ENCODE peak calls at places on chromosomes 6 and 20, in seven cellular contexts. X is foreskin fibroblast, K is activated B cell treated with CpG ODN at 0.5 μM for 24 hours, I is fibroblast of pulmonary artery, Y is choroid plexus epithelial cell, O is pancreas, L is Calu3. Q is an unnamed sample.

GRCh38 chr20:49697071-49697470 is 16.6 kb downstream of the B4GALT5 start:
- DNase-seq in X (no peak), K (no peak), I (no peak), Y (no peak), O (peak), L (peak), Q (no peak)

GRCh38 chr20:23782366-23782983 is 31.7 kb upstream of the CST1 start:
- DNase-seq in X (peak), K (no peak), I (peak), Y (peak), O (no peak), L (peak), Q (no peak)

GRCh38 chr6:159306134-159306537 is 136.9 kb downstream of the FNDC1 start:
- DNase-seq in X (no peak), K (no peak), I (no peak), Y (no peak), O (no peak), L (no peak), Q (no peak)

GRCh38 chr20:58584881-58585752 is 66.0 kb upstream of the STX16 start:
- DNase-seq in X (peak), K (no peak), I (peak), Y (peak), O (no peak), L (no peak), Q (no peak)

GRCh38 chr6:7100072-7100750 is 7.5 kb upstream of the RREB1 start:
- DNase-seq in X (no peak), K (no peak), I (no peak), Y (no peak), O (no peak), L (no peak), Q (no peak)

GRCh38 chr20:15951711-15952110 is 621.5 kb downstream of the KIF16B start:
- DNase-seq in X (no peak), K (no peak), I (no peak), Y (peak), O (no peak), L (no peak), Q (no peak)

GRCh38 chr6:150269857-150270223 is 99.0 kb upstream of the IYD start:
- DNase-seq in X (peak), K (no peak), I (peak), Y (no peak), O (no peak), L (peak), Q (no peak)

GRCh38 chr6:22129751-22130150 is 167.1 kb downstream of the PRL start:
- DNase-seq in X (no peak), K (no peak), I (no peak), Y (no peak), O (no peak), L (no peak), Q (no peak)

GRCh38 chr20:15362849-15363248 is 1025.4 kb upstream of the FLRT3 start:
- DNase-seq in X (no peak), K (no peak), I (no peak), Y (no peak), O (no peak), L (no peak), Q (no peak)

GRCh38 chr6:107125771-107126170 is 10.5 kb upstream of the BEND3 start:
- DNase-seq in X (no peak), K (no peak), I (no peak), Y (no peak), O (no peak), L (no peak), Q (no peak)

GRCh38 chr6:53773044-53773696 is 21.6 kb upstream of the LRRC1 start:
- DNase-seq in X (no peak), K (no peak), I (no peak), Y (no peak), O (no peak), L (no peak), Q (no peak)

GRCh38 chr6:168330403-168330802 is 10.8 kb upstream of the DACT2 start:
- DNase-seq in X (no peak), K (no peak), I (no peak), Y (no peak), O (no peak), L (no peak), Q (no peak)

GRCh38 chr20:43186312-43186711 is 3.4 kb downstream of the PTPRT start:
- DNase-seq in X (no peak), K (no peak), I (no peak), Y (no peak), O (no peak), L (no peak), Q (no peak)

GRCh38 chr20:24775966-24776365 is 173.1 kb upstream of the CST7 start:
- DNase-seq in X (no peak), K (no peak), I (no peak), Y (no peak), O (no peak), L (no peak), Q (no peak)

GRCh38 chr6:127121637-127121960 is 3.1 kb downstream of the RSPO3 start:
- DNase-seq in X (no peak), K (no peak), I (no peak), Y (no peak), O (no peak), L (no peak), Q (no peak)

GRCh38 chr6:142892254-142893021 is 52.5 kb downstream of the HIVEP2 start:
- DNase-seq in X (no peak), K (no peak), I (no peak), Y (no peak), O (no peak), L (no peak), Q (no peak)

GRCh38 chr20:62176866-62177265 is 6.0 kb upstream of the MTG2 start:
- DNase-seq in X (no peak), K (no peak), I (no peak), Y (no peak), O (no peak), L (no peak), Q (no peak)

GRCh38 chr6:3843379-3844096 is 5.6 kb upstream of the FAM50B start:
- DNase-seq in X (peak), K (no peak), I (no peak), Y (no peak), O (no peak), L (no peak), Q (no peak)

GRCh38 chr6:163132050-163132750 is 282.3 kb upstream of the QKI start:
- DNase-seq in X (peak), K (no peak), I (no peak), Y (peak), O (no peak), L (no peak), Q (no peak)

GRCh38 chr6:100335999-100336398 is 128.7 kb downstream of the SIM1 start:
- DNase-seq in X (peak), K (no peak), I (no peak), Y (no peak), O (no peak), L (no peak), Q (no peak)

GRCh38 chr6:32854376-32855178 is 585 bp downstream of the PSMB9 start:
- DNase-seq in X (peak), K (no peak), I (peak), Y (peak), O (peak), L (peak), Q (no peak)

GRCh38 chr6:140002406-140003022 is 628.1 kb upstream of the CITED2 start:
- DNase-seq in X (peak), K (no peak), I (no peak), Y (no peak), O (no peak), L (no peak), Q (no peak)

GRCh38 chr20:50866036-50866685 is 65.1 kb downstream of the ADNP start:
- DNase-seq in X (no peak), K (no peak), I (no peak), Y (no peak), O (no peak), L (no peak), Q (no peak)

GRCh38 chr20:1283522-1284210 is 17.6 kb downstream of the SNPH start:
- DNase-seq in X (no peak), K (no peak), I (no peak), Y (no peak), O (no peak), L (no peak), Q (no peak)

GRCh38 chr20:45098096-45098773 is 2.7 kb downstream of the KCNS1 start:
- DNase-seq in X (peak), K (no peak), I (peak), Y (peak), O (peak), L (no peak), Q (no peak)

GRCh38 chr6:98944598-98945011 is 3.1 kb downstream of the FBXL4 start:
- DNase-seq in X (peak), K (no peak), I (peak), Y (peak), O (no peak), L (no peak), Q (no peak)

GRCh38 chr6:104788400-104788799 is 71.3 kb downstream of the HACE1 start:
- DNase-seq in X (no peak), K (no peak), I (no peak), Y (no peak), O (no peak), L (no peak), Q (no peak)

GRCh38 chr20:5177071-5177470 is 50.3 kb downstream of the CDS2 start:
- DNase-seq in X (no peak), K (no peak), I (no peak), Y (no peak), O (no peak), L (no peak), Q (no peak)

GRCh38 chr6:133411757-133412156 is 170.6 kb downstream of the EYA4 start:
- DNase-seq in X (no peak), K (no peak), I (no peak), Y (no peak), O (no peak), L (no peak), Q (no peak)

GRCh38 chr6:46053034-46053933 is 37.6 kb upstream of the CLIC5 start:
- DNase-seq in X (no peak), K (no peak), I (peak), Y (peak), O (no peak), L (no peak), Q (no peak)

GRCh38 chr6:38720295-38720694 is 5.2 kb downstream of the DNAH8 start:
- DNase-seq in X (peak), K (no peak), I (peak), Y (peak), O (no peak), L (peak), Q (no peak)
- TF ChIP-seq CTCF in X (no peak), K (no peak), I (peak), Y (peak), O (no peak), L (no peak), Q (no peak)

GRCh38 chr6:67898875-67899274 is 736.2 kb upstream of the ADGRB3 start:
- DNase-seq in X (no peak), K (no peak), I (no peak), Y (no peak), O (no peak), L (no peak), Q (no peak)
- TF ChIP-seq CTCF in X (no peak), K (no peak), I (no peak), Y (no peak), O (no peak), L (no peak), Q (no peak)

GRCh38 chr6:39301606-39302005 is 12.6 kb downstream of the KCNK17 start:
- DNase-seq in X (no peak), K (no peak), I (peak), Y (peak), O (no peak), L (no peak), Q (no peak)

GRCh38 chr6:39304951-39305350 is 9.3 kb downstream of the KCNK17 start:
- DNase-seq in X (no peak), K (no peak), I (no peak), Y (no peak), O (no peak), L (no peak), Q (no peak)

GRCh38 chr6:39302011-39302410 is 12.2 kb downstream of the KCNK17 start:
- DNase-seq in X (no peak), K (no peak), I (no peak), Y (no peak), O (no peak), L (no peak), Q (no peak)

GRCh38 chr6:39302669-39303424 is 11.4 kb downstream of the KCNK17 start:
- DNase-seq in X (peak), K (peak), I (peak), Y (peak), O (peak), L (peak), Q (peak)

GRCh38 chr6:39303425-39304153 is 10.6 kb downstream of the KCNK17 start:
- DNase-seq in X (no peak), K (no peak), I (no peak), Y (no peak), O (no peak), L (no peak), Q (no peak)
- TF ChIP-seq CTCF in X (no peak), K (no peak), I (no peak), Y (no peak), O (no peak), L (no peak), Q (peak)

GRCh38 chr6:41366150-41366549 is 30.7 kb downstream of the NCR2 start:
- DNase-seq in X (no peak), K (no peak), I (no peak), Y (no peak), O (no peak), L (no peak), Q (no peak)

GRCh38 chr6:41370488-41371111 is 35.2 kb downstream of the NCR2 start:
- DNase-seq in X (no peak), K (no peak), I (no peak), Y (no peak), O (no peak), L (no peak), Q (no peak)

GRCh38 chr6:41367061-41367460 is 31.7 kb downstream of the NCR2 start:
- DNase-seq in X (no peak), K (no peak), I (no peak), Y (no peak), O (no peak), L (no peak), Q (no peak)

GRCh38 chr6:41371461-41371991 is 36.1 kb downstream of the NCR2 start:
- DNase-seq in X (peak), K (peak), I (peak), Y (peak), O (no peak), L (peak), Q (no peak)

GRCh38 chr6:41367700-41368099 is 32.3 kb downstream of the NCR2 start:
- DNase-seq in X (peak), K (no peak), I (peak), Y (peak), O (no peak), L (peak), Q (no peak)
- TF ChIP-seq CTCF in X (peak), K (no peak), I (peak), Y (peak), O (peak), L (peak), Q (no peak)

GRCh38 chr6:41358503-41358902 is 23.1 kb downstream of the NCR2 start:
- DNase-seq in X (no peak), K (no peak), I (no peak), Y (no peak), O (no peak), L (no peak), Q (no peak)

GRCh38 chr6:41352907-41353306 is 17.5 kb downstream of the NCR2 start:
- DNase-seq in X (no peak), K (no peak), I (no peak), Y (no peak), O (no peak), L (no peak), Q (no peak)

GRCh38 chr6:41356838-41357237 is 21.4 kb downstream of the NCR2 start:
- DNase-seq in X (no peak), K (no peak), I (no peak), Y (no peak), O (no peak), L (no peak), Q (no peak)

GRCh38 chr6:41353333-41353732 is 17.9 kb downstream of the NCR2 start:
- DNase-seq in X (no peak), K (peak), I (no peak), Y (no peak), O (no peak), L (no peak), Q (no peak)

DNA sequence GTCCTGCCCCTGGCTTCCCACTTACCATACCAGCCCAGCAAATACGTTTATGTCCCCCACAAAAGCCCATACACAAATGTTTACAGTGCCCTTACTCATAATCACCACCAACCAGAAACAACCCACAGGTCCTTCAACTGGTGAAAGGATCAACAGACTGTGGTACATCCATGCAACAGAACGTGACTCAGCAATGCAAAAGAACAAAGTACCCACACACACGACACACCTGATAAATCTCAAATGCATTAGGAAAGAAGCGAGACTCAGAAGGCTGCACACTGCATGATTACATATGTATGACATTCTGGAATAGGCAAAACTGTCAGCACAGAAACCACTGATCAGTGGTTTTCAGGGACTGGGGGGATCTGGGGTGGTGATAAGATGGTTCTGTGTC is 20.5 kb downstream of the NCR2 start:
- DNase-seq in X (no peak), K (no peak), I (no peak), Y (no peak), O (no peak), L (no peak), Q (no peak)
- TF ChIP-seq CTCF in X (no peak), K (no peak), I (no peak), Y (no peak), O (no peak), L (no peak), Q (no peak)

GRCh38 chr6:5278047-5278446 is 16.7 kb downstream of the FARS2 start:
- DNase-seq in X (no peak), K (no peak), I (no peak), Y (no peak), O (no peak), L (no peak), Q (no peak)

GRCh38 chr6:5276596-5276995 is 15.3 kb downstream of the FARS2 start:
- DNase-seq in X (no peak), K (no peak), I (no peak), Y (no peak), O (no peak), L (no peak), Q (no peak)

GRCh38 chr6:5274231-5274630 is 12.9 kb downstream of the FARS2 start:
- DNase-seq in X (no peak), K (no peak), I (no peak), Y (peak), O (no peak), L (no peak), Q (no peak)

GRCh38 chr6:5277589-5277988 is 16.3 kb downstream of the FARS2 start:
- DNase-seq in X (no peak), K (no peak), I (no peak), Y (no peak), O (no peak), L (no peak), Q (no peak)

GRCh38 chr6:5275497-5275896 is 14.2 kb downstream of the FARS2 start:
- DNase-seq in X (no peak), K (no peak), I (peak), Y (peak), O (no peak), L (no peak), Q (no peak)
- TF ChIP-seq CTCF in X (no peak), K (no peak), I (no peak), Y (no peak), O (no peak), L (no peak), Q (no peak)

GRCh38 chr6:89243331-89243629 is 26.1 kb upstream of the GABRR1 start:
- DNase-seq in X (peak), K (no peak), I (no peak), Y (no peak), O (no peak), L (no peak), Q (no peak)

GRCh38 chr6:89242574-89243330 is 25.6 kb upstream of the GABRR1 start:
- DNase-seq in X (peak), K (no peak), I (peak), Y (peak), O (no peak), L (peak), Q (no peak)

GRCh38 chr6:89244237-89244985 is 27.3 kb upstream of the GABRR1 start:
- DNase-seq in X (no peak), K (no peak), I (no peak), Y (no peak), O (no peak), L (no peak), Q (no peak)

GRCh38 chr6:89237158-89237557 is 20.0 kb upstream of the GABRR1 start:
- DNase-seq in X (no peak), K (no peak), I (no peak), Y (no peak), O (no peak), L (no peak), Q (no peak)

DNA sequence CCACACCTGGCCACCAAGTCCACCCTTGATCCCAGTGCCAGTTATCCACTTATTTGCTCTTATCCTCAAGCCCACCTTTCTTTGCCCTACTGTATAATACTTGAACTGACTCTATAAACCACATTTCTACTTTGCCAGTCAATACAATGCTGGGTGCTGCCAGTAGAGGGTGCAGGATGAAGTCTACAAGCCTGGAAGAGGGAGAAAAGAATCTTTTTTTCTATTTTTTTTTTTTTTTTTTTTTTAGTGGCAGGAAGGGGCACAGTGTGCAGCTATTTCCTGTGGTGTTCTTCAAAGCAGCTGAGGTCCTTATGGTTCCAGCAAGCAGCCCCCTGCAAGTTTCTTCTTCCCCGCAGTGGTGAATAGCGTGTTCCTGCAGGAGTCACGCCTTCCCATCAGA is 22.2 kb upstream of the GABRR1 start:
- DNase-seq in X (no peak), K (no peak), I (no peak), Y (peak), O (no peak), L (peak), Q (no peak)
- TF ChIP-seq CTCF in X (peak), K (no peak), I (peak), Y (peak), O (no peak), L (no peak), Q (peak)

GRCh38 chr6:169380493-169380892 is 126.8 kb upstream of the THBS2 start:
- DNase-seq in X (no peak), K (no peak), I (no peak), Y (no peak), O (no peak), L (no peak), Q (no peak)
- TF ChIP-seq CTCF in X (no peak), K (no peak), I (no peak), Y (no peak), O (no peak), L (no peak), Q (no peak)

Q was measured in CD14-positive monocyte.